ENCODE peak calls at places on chromosomes 2 and 18, in five cellular contexts. D is PC-3, Z is endothelial cell of umbilical vein, S is osteoblast, V is body of pancreas. Q is an unnamed sample. For H3K27me3 and H3K9me3, the result is how much of the 10 kb centered on the place peaks cover.

GRCh38 chr2:96468904-96469303 is 36.3 kb downstream of the NEURL3 start:
- DNase-seq in D (no peak), Z (no peak), S (no peak), V (no peak), Q (no peak)

GRCh38 chr2:67930156-67930555 is 132.6 kb downstream of the C1D start:
- DNase-seq in D (no peak), Z (no peak), S (no peak), V (no peak), Q (no peak)

GRCh38 chr2:98472132-98472650 is 27.5 kb downstream of the INPP4A start:
- DNase-seq in D (no peak), Z (no peak), S (no peak), V (no peak), Q (no peak)

GRCh38 chr18:12041561-12041960 is 52.1 kb upstream of the ANKRD62 start:
- DNase-seq in D (peak), Z (no peak), S (peak), V (no peak), Q (peak)

GRCh38 chr2:234076451-234076850 is 25.9 kb downstream of the SPP2 start:
- DNase-seq in D (no peak), Z (no peak), S (no peak), V (no peak), Q (no peak)

GRCh38 chr2:97712693-97713295 is 582 bp upstream of the ZAP70 start:
- DNase-seq in D (no peak), Z (no peak), S (peak), V (peak), Q (no peak)

GRCh38 chr2:25103287-25103871 is 61.5 kb downstream of the EFR3B start:
- DNase-seq in D (peak), Z (no peak), S (peak), V (no peak), Q (peak)

GRCh38 chr18:54878057-54878661 is 49.9 kb downstream of the RAB27B start:
- DNase-seq in D (no peak), Z (no peak), S (peak), V (no peak), Q (no peak)

GRCh38 chr18:74609535-74609934 is 11.9 kb downstream of the ZNF407 start:
- DNase-seq in D (peak), Z (no peak), S (no peak), V (no peak), Q (no peak)

GRCh38 chr2:135791418-135792190 is 45.4 kb downstream of the LCT start:
- DNase-seq in D (peak), Z (no peak), S (no peak), V (no peak), Q (no peak)

GRCh38 chr2:48738806-48739205 is 16.7 kb downstream of the LHCGR start:
- DNase-seq in D (peak), Z (peak), S (peak), V (no peak), Q (no peak)

GRCh38 chr2:144230057-144230451 is 289.9 kb downstream of the ZEB2 start:
- DNase-seq in D (no peak), Z (no peak), S (no peak), V (no peak), Q (no peak)

GRCh38 chr2:239285071-239285931 is 115.5 kb downstream of the HDAC4 start:
- DNase-seq in D (no peak), Z (no peak), S (peak), V (peak), Q (no peak)

GRCh38 chr2:209073151-209073550 is 350.7 kb upstream of the MAP2 start:
- DNase-seq in D (no peak), Z (no peak), S (no peak), V (no peak), Q (no peak)

GRCh38 chr2:66948234-66948633 is 448.9 kb upstream of the ETAA1 start:
- DNase-seq in D (no peak), Z (no peak), S (no peak), V (no peak), Q (no peak)

GRCh38 chr2:189580662-189581353 is at the start of gene SLC40A1:
- DNase-seq in D (peak), Z (peak), S (peak), V (peak), Q (peak)

GRCh38 chr2:75707901-75708300 is 2.8 kb downstream of the GCFC2 start:
- DNase-seq in D (no peak), Z (no peak), S (peak), V (no peak), Q (no peak)

GRCh38 chr2:240630771-240631560 is 5.7 kb downstream of the GPR35 start:
- DNase-seq in D (no peak), Z (no peak), S (peak), V (no peak), Q (no peak)

GRCh38 chr2:24821433-24821891 is 28.2 kb downstream of the CENPO start:
- DNase-seq in D (no peak), Z (no peak), S (peak), V (no peak), Q (no peak)

GRCh38 chr2:8576525-8577157 is 105.2 kb upstream of the ID2 start:
- DNase-seq in D (no peak), Z (no peak), S (no peak), V (peak), Q (no peak)

GRCh38 chr18:4106407-4107033 is 348.6 kb downstream of the DLGAP1 start:
- DNase-seq in D (peak), Z (peak), S (no peak), V (peak), Q (peak)

GRCh38 chr2:241255542-241256167 is 59.8 kb downstream of the HDLBP start:
- DNase-seq in D (no peak), Z (no peak), S (peak), V (peak), Q (no peak)

GRCh38 chr2:55511508-55512124 is 7.9 kb upstream of the CFAP36 start:
- DNase-seq in D (peak), Z (peak), S (peak), V (no peak), Q (peak)

GRCh38 chr2:40405440-40405839 is 46.5 kb downstream of the SLC8A1 start:
- DNase-seq in D (no peak), Z (no peak), S (no peak), V (no peak), Q (no peak)

GRCh38 chr2:230711224-230711623 is 1.4 kb upstream of the CAB39 start:
- DNase-seq in D (no peak), Z (no peak), S (no peak), V (no peak), Q (no peak)

GRCh38 chr2:131022731-131023130 is 70.5 kb downstream of the FAM168B start:
- DNase-seq in D (no peak), Z (no peak), S (peak), V (no peak), Q (no peak)

GRCh38 chr18:10519366-10519765 is 6.5 kb upstream of the NAPG start:
- DNase-seq in D (no peak), Z (no peak), S (no peak), V (no peak), Q (no peak)

GRCh38 chr2:230012242-230012884 is 56.4 kb downstream of the SLC16A14 start:
- DNase-seq in D (no peak), Z (no peak), S (no peak), V (no peak), Q (no peak)

GRCh38 chr18:8828798-8829197 is 123.4 kb downstream of the MTCL1 start:
- DNase-seq in D (no peak), Z (no peak), S (no peak), V (no peak), Q (no peak)

GRCh38 chr2:197435598-197436435 is 989 bp upstream of the SF3B1 start:
- DNase-seq in D (no peak), Z (no peak), S (no peak), V (peak), Q (no peak)

GRCh38 chr2:40721595-40721994 is 269.7 kb upstream of the SLC8A1 start:
- DNase-seq in D (peak), Z (no peak), S (peak), V (no peak), Q (peak)

GRCh38 chr18:55354795-55355194 is 233.2 kb downstream of the TCF4 start:
- DNase-seq in D (no peak), Z (no peak), S (no peak), V (no peak), Q (no peak)

GRCh38 chr2:8436585-8436984 is 245.3 kb upstream of the ID2 start:
- DNase-seq in D (no peak), Z (no peak), S (no peak), V (no peak), Q (no peak)

GRCh38 chr2:215434447-215435260 is 1.2 kb downstream of the FN1 start:
- DNase-seq in D (peak), Z (peak), S (no peak), V (no peak), Q (no peak)

GRCh38 chr2:22536131-22536530 is 848.8 kb upstream of the KLHL29 start:
- DNase-seq in D (peak), Z (no peak), S (no peak), V (no peak), Q (peak)

GRCh38 chr18:57698571-57699276 is 77.1 kb upstream of the NARS1 start:
- DNase-seq in D (peak), Z (no peak), S (peak), V (no peak), Q (no peak)

GRCh38 chr2:72237549-72237948 is 89.9 kb upstream of the CYP26B1 start:
- DNase-seq in D (no peak), Z (no peak), S (no peak), V (no peak), Q (no peak)

GRCh38 chr2:72233211-72233610 is 85.5 kb upstream of the CYP26B1 start:
- DNase-seq in D (no peak), Z (no peak), S (no peak), V (no peak), Q (no peak)

GRCh38 chr2:72235497-72236413 is 88.1 kb upstream of the CYP26B1 start:
- DNase-seq in D (no peak), Z (no peak), S (no peak), V (no peak), Q (no peak)

GRCh38 chr2:72236445-72237067 is 88.9 kb upstream of the CYP26B1 start:
- DNase-seq in D (peak), Z (peak), S (peak), V (no peak), Q (peak)
- H3K27me3 ChIP-seq in D (under half), Z (under half), S (under half), V (under half), Q (under half)

DNA sequence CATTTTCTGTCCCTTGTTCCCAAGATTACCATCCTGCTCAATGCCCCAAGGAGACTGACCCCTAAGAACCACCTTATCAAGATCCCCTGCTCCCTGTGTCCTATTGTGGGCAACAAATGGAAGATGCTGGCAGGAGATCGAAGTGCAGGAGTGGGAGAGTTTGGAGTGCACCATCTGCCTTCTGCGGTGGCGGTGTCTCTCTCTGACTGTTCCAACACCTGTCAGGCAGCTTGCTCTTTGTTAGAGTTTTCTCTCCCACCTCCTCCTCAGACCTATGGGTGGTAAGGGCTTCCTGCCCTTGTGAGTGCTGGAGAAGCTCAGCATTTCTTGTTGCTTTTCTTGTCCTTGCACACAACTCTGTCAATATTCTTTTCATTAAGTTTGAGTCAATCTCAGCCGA is 64.1 kb upstream of the SPHKAP start:
- DNase-seq in D (no peak), Z (no peak), S (no peak), V (no peak), Q (no peak)
- H3K9me3 ChIP-seq in D (under half), Z (under half), S (under half), V (under half), Q (under half)

GRCh38 chr2:30145826-30146336 is 926 bp upstream of the YPEL5 start:
- DNase-seq in D (no peak), Z (no peak), S (peak), V (no peak), Q (no peak)
- H3K4me3 ChIP-seq in D (peak), Z (peak), S (peak), V (no peak), Q (peak)

GRCh38 chr2:222307978-222308479 is 9.2 kb upstream of the PAX3 start:
- DNase-seq in D (no peak), Z (no peak), S (no peak), V (no peak), Q (no peak)
- H3K27me3 ChIP-seq in D (half or more), Z (half or more), S (half or more), V (under half), Q (under half)

GRCh38 chr2:134227666-134228065 is 26.2 kb upstream of the MGAT5 start:
- DNase-seq in D (no peak), Z (no peak), S (no peak), V (no peak), Q (no peak)
- H3K9me3 ChIP-seq in D (under half), Z (under half), S (under half), V (under half), Q (under half)

DNA sequence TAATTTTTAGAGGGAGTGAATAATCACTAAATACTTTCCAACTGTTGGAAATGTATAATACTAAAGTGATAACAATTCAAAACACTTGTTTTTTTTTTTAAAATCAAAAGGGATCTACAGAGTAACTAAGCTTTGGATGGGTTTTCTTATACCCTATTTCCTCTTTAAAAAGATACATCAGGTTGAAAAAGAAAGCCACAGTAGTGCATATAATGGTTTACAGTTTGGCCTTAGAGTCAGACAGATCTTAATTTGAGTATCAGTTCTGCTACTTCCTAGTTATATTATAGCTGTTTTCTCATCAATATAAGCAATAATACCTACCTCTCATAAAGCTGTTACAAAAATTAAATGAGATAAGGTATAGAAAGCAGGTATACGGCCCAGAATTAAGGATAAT is 28.5 kb downstream of the PSME4 start:
- DNase-seq in D (no peak), Z (no peak), S (no peak), V (no peak), Q (no peak)
- H3K4me3 ChIP-seq in D (no peak), Z (no peak), S (no peak), V (no peak), Q (no peak)

GRCh38 chr2:1864981-1865421 is 120.7 kb upstream of the PXDN start:
- DNase-seq in D (no peak), Z (no peak), S (peak), V (no peak), Q (no peak)
- H3K27me3 ChIP-seq in D (half or more), Z (under half), S (under half), V (under half), Q (under half)

DNA sequence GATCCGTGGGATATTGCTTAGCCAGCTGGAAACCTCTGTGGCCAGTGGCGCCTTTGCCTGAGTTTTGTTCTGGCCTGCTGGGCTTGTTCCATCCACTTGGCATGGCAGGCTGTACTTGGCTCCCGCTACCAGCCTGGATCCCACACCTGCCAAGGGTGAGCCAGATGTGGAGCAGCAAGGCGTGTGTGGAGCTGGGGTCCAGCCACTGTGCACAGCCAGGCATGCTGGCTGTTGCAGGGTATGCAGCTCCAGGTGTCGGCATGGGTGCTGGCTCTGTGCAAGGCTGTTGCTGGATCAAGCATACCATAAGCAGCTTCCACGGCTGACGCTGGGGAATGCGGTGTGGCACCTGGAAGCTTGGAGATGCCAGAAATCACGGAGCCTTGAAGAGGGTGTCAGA is 34.5 kb downstream of the PTPN4 start:
- DNase-seq in D (no peak), Z (no peak), S (no peak), V (no peak), Q (no peak)
- H3K9me3 ChIP-seq in D (under half), Z (under half), S (under half), V (under half), Q (under half)